ENCODE peak calls at places on chromosomes 11 and 22, in four cellular contexts. H is upper lobe of left lung, Z is heart left ventricle, M is sigmoid colon. E is an unnamed sample.

GRCh38 chr11:110778351-110778750 is 66.1 kb upstream of the ARHGAP20 start:
- DNase-seq in H (no peak), Z (no peak), M (no peak), E (no peak)

GRCh38 chr11:2314525-2315394 is 12.9 kb downstream of the TSPAN32 start:
- DNase-seq in H (peak), Z (peak), M (peak), E (peak)

GRCh38 chr22:23109079-23109347 is 32.8 kb downstream of the RSPH14 start:
- DNase-seq in H (peak), Z (no peak), M (no peak), E (no peak)

GRCh38 chr11:45593992-45594391 is 71.4 kb downstream of the CHST1 start:
- DNase-seq in H (no peak), Z (no peak), M (peak), E (peak)

GRCh38 chr11:130908770-130909625 is 7.3 kb downstream of the SNX19 start:
- DNase-seq in H (no peak), Z (no peak), M (no peak), E (no peak)

GRCh38 chr22:24155597-24156145 is 25.6 kb upstream of the SUSD2 start:
- DNase-seq in H (peak), Z (peak), M (peak), E (peak)

GRCh38 chr11:19117760-19118097 is 761 bp downstream of the ZDHHC13 start:
- DNase-seq in H (no peak), Z (no peak), M (no peak), E (no peak)

GRCh38 chr11:118437736-118438125 is 1.4 kb downstream of the KMT2A start:
- DNase-seq in H (no peak), Z (peak), M (peak), E (peak)

GRCh38 chr22:20761536-20761935 is 12.4 kb upstream of the SERPIND1 start:
- DNase-seq in H (no peak), Z (no peak), M (no peak), E (no peak)

GRCh38 chr11:107931206-107931605 is 3.0 kb downstream of the RAB39A start:
- DNase-seq in H (no peak), Z (no peak), M (no peak), E (no peak)

GRCh38 chr11:1219446-1219835 is 3.4 kb upstream of the MUC5B start:
- DNase-seq in H (no peak), Z (no peak), M (peak), E (peak)

GRCh38 chr11:15159085-15159484 is 44.4 kb downstream of the INSC start:
- DNase-seq in H (no peak), Z (no peak), M (no peak), E (no peak)
- TF ChIP-seq CTCF in H (no peak), Z (no peak), M (no peak), E (no peak)

GRCh38 chr22:38843201-38843715 is 570 bp downstream of the NPTXR start:
- DNase-seq in H (peak), Z (peak), M (peak), E (no peak)
- H3K4me3 ChIP-seq in H (peak), Z (peak), M (peak), E (no peak)

GRCh38 chr22:30606455-30607299 is at the start of gene TCN2:
- DNase-seq in H (peak), Z (peak), M (peak), E (peak)
- TF ChIP-seq POLR2A in H (peak), Z (no peak), M (peak), E (no peak)

DNA sequence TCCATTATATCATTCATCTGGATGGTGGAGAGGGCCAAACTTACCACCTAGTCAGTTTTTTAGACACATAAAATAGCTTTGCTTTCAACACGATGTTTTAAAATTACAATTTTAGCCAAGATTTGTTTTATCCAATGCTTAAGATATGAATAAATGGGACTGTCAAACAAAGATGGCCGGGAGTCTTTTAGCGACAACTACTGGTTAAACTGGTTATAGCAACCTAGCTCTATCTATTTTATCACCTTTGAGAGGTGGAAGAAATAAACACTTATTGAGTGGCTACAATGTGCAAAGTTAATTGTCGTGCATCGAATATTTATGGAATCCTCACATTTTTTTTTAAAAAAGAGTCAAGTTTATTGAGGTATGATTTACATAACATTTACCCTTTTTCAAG is 279.8 kb downstream of the MIAT start:
- DNase-seq in H (no peak), Z (no peak), M (no peak), E (no peak)
- TF ChIP-seq CTCF in H (no peak), Z (no peak), M (no peak), E (no peak)

DNA sequence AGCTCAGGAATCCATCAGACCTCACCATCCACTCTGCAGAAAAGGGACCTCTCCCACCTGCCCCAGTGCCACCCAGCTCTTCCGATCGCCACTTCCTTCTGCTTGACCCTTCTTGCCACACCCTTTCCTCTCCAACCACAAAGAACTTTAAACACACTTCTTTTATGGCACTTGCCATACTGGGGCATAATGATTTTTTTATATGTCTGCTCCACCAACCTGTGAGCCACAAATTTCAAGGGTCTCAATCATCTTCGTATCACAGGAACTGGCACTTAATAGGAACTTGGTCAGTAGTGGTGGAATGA is 11.7 kb upstream of the MYH9 start:
- DNase-seq in H (no peak), Z (no peak), M (no peak), E (no peak)
- H3K4me3 ChIP-seq in H (no peak), Z (no peak), M (no peak), E (no peak)

DNA sequence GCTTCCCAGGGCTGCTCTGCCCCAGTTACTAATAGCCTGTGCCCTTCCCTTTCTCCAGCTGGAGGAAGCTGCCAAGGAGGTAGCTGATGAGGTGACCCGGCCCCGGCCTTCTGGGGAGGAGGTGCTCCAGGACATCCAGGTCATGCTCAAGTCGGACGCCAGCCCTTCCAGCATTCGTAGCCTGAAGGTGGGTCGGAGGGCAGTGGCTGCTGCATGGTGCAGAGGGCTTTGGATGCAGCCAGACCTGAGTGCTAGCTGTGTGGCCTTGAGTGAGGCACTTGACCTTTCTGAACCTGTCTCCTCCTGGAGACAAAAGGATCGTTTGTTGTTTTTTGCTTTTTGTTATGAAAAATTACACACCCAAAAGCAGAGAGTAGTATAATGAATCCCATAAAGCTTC is 3.4 kb downstream of the MCM5 start:
- DNase-seq in H (no peak), Z (no peak), M (no peak), E (no peak)
- TF ChIP-seq POLR2A in H (no peak), Z (no peak), M (no peak), E (no peak)

GRCh38 chr22:29206372-29207230 is 905 bp downstream of the EMID1 start:
- DNase-seq in H (no peak), Z (no peak), M (no peak), E (no peak)

GRCh38 chr22:29204617-29205183 is 996 bp upstream of the EMID1 start:
- DNase-seq in H (no peak), Z (no peak), M (no peak), E (no peak)

GRCh38 chr22:29205260-29205597 is 467 bp upstream of the EMID1 start:
- DNase-seq in H (no peak), Z (no peak), M (no peak), E (no peak)

GRCh38 chr22:29207231-29207550 is 1.5 kb downstream of the EMID1 start:
- DNase-seq in H (no peak), Z (no peak), M (no peak), E (no peak)

GRCh38 chr22:29205598-29206371 is at the start of gene EMID1:
- DNase-seq in H (peak), Z (peak), M (peak), E (no peak)
- TF ChIP-seq CTCF in H (peak), Z (no peak), M (no peak), E (no peak)

GRCh38 chr11:23897453-23898289 is 599.2 kb upstream of the LUZP2 start:
- DNase-seq in H (no peak), Z (no peak), M (no peak), E (no peak)
- H3K4me3 ChIP-seq in H (no peak), Z (no peak), M (no peak), E (no peak)

DNA sequence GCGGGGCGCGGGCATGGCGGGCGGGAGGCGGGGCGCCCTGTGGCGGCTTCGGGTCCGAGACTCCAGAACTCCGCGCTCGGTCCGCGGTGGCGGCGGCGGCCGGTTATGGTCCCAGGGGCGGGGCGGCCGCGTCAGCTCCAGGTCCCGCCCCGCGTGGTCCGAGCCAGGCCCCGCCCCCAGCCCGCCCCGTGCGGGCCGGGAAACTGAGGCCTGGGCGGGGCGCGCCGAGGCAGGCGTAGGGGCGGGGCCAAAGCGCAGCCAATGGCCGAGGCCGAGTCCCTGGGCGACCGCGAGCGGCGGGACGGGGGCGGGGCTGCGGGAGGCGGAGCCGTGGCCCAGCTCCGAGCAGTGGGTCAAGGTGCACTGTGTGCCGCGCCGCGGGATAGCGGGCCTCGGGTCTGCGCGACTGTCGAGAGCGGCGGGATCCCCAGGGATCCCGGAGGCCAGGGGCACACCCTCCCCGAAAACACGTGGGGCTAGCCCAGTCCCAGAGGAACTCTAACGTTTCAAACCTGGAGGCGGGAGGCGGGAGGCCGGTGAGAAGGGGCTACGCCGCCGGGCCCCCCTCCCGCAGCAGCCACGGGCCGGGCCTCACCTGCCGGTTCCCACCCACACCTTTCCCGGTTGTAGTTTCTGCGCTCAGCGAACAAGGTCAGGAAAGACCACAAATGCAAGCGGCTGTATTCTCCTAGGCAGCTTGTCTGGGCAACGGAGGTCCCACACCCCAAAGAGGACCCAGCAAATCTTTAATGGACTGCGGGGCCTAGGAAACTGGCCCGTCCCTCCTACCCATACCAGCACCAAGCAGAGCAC is at the start of gene SLC25A1:
- DNase-seq in H (peak), Z (peak), M (peak), E (peak)
- TF ChIP-seq POLR2A in H (peak), Z (no peak), M (peak), E (no peak)

GRCh38 chr11:120343429-120343828 is 7.2 kb downstream of the ARHGEF12 start:
- DNase-seq in H (no peak), Z (no peak), M (no peak), E (no peak)

GRCh38 chr11:120344302-120345004 is 8.2 kb downstream of the ARHGEF12 start:
- DNase-seq in H (no peak), Z (no peak), M (no peak), E (no peak)

GRCh38 chr11:120340529-120340928 is 4.3 kb downstream of the ARHGEF12 start:
- DNase-seq in H (no peak), Z (no peak), M (no peak), E (no peak)

GRCh38 chr11:120342226-120342625 is 6.0 kb downstream of the ARHGEF12 start:
- DNase-seq in H (no peak), Z (no peak), M (no peak), E (no peak)

GRCh38 chr11:120342678-120343077 is 6.5 kb downstream of the ARHGEF12 start:
- DNase-seq in H (no peak), Z (no peak), M (no peak), E (no peak)
- TF ChIP-seq CTCF in H (no peak), Z (no peak), M (no peak), E (no peak)

E was measured in lower leg skin.